ENCODE peak calls at places on chromosomes 6 and 20, in four cellular contexts. One of them, this sample, is unnamed.
A peak's percentile ranks its signal among the peaks of the same experiment; 100 is the strongest.

GRCh38 chr6:90068264-90068663 is 174.0 kb downstream of the GJA10 start:
- DNase-seq in K562: peak; percentile 60
- DNase-seq in H1: no peak
- DNase-seq in GM12878: no peak
- DNase-seq in this sample: no peak

GRCh38 chr20:25586877-25587276 is 1.5 kb upstream of the NINL start:
- DNase-seq in K562: no peak
- DNase-seq in H1: no peak
- DNase-seq in GM12878: no peak
- DNase-seq in this sample: no peak

GRCh38 chr20:42483694-42484303 is 705.9 kb downstream of the PTPRT start:
- DNase-seq in K562: peak; percentile 77
- DNase-seq in H1: peak; percentile 87
- DNase-seq in GM12878: no peak
- DNase-seq in this sample: peak; percentile 20

GRCh38 chr6:107491059-107491609 is 1.2 kb downstream of the SOBP start:
- DNase-seq in K562: no peak
- DNase-seq in H1: peak; percentile 79
- DNase-seq in GM12878: no peak
- DNase-seq in this sample: peak; percentile 78

GRCh38 chr6:22929228-22929627 is 359.9 kb downstream of the HDGFL1 start:
- DNase-seq in K562: no peak
- DNase-seq in H1: no peak
- DNase-seq in GM12878: no peak
- DNase-seq in this sample: no peak

GRCh38 chr6:43186019-43186418 is 4.0 kb downstream of the CUL9 start:
- DNase-seq in K562: no peak
- DNase-seq in H1: no peak
- DNase-seq in GM12878: no peak
- DNase-seq in this sample: no peak

GRCh38 chr6:3850451-3851203 is 1.5 kb downstream of the FAM50B start:
- DNase-seq in K562: no peak
- DNase-seq in H1: no peak
- DNase-seq in GM12878: peak; percentile 30
- DNase-seq in this sample: no peak

GRCh38 chr20:550611-551010 is 7.0 kb upstream of the CSNK2A1 start:
- DNase-seq in K562: no peak
- DNase-seq in H1: no peak
- DNase-seq in GM12878: no peak
- DNase-seq in this sample: no peak

GRCh38 chr6:12233693-12234551 is 56.2 kb upstream of the EDN1 start:
- DNase-seq in K562: peak; percentile 18
- DNase-seq in H1: no peak
- DNase-seq in GM12878: peak; percentile 66
- DNase-seq in this sample: peak; percentile 52

GRCh38 chr20:51529758-51530157 is 12.8 kb downstream of the NFATC2 start:
- DNase-seq in K562: no peak
- DNase-seq in H1: no peak
- DNase-seq in GM12878: no peak
- DNase-seq in this sample: no peak

GRCh38 chr20:51656726-51657260 is 111.4 kb downstream of the ATP9A start:
- DNase-seq in K562: no peak
- DNase-seq in H1: no peak
- DNase-seq in GM12878: no peak
- DNase-seq in this sample: no peak

GRCh38 chr20:50450961-50451752 is 59.0 kb upstream of the PTPN1 start:
- DNase-seq in K562: no peak
- DNase-seq in H1: peak; percentile 62
- DNase-seq in GM12878: peak; percentile 68
- DNase-seq in this sample: no peak

GRCh38 chr6:77926198-77926752 is 273.4 kb downstream of the MEI4 start:
- DNase-seq in K562: no peak
- DNase-seq in H1: no peak
- DNase-seq in GM12878: no peak
- DNase-seq in this sample: no peak

GRCh38 chr20:1331801-1332453 is 3.0 kb upstream of the SDCBP2 start:
- DNase-seq in K562: no peak
- DNase-seq in H1: peak; percentile 11
- DNase-seq in GM12878: no peak
- DNase-seq in this sample: no peak

GRCh38 chr20:58655328-58656094 is 4.4 kb downstream of the STX16 start:
- DNase-seq in K562: no peak
- DNase-seq in H1: no peak
- DNase-seq in GM12878: no peak
- DNase-seq in this sample: no peak

GRCh38 chr6:146289816-146290588 is 253.6 kb upstream of the RAB32 start:
- DNase-seq in K562: no peak
- DNase-seq in H1: no peak
- DNase-seq in GM12878: no peak
- DNase-seq in this sample: no peak

GRCh38 chr20:32534661-32535240 is 50.4 kb downstream of the NOL4L start:
- DNase-seq in K562: no peak
- DNase-seq in H1: no peak
- DNase-seq in GM12878: no peak
- DNase-seq in this sample: no peak

GRCh38 chr6:160996316-160996715 is 4.7 kb downstream of the MAP3K4 start:
- DNase-seq in K562: no peak
- DNase-seq in H1: no peak
- DNase-seq in GM12878: no peak
- DNase-seq in this sample: no peak

GRCh38 chr6:142842423-142843261 is 102.3 kb downstream of the HIVEP2 start:
- DNase-seq in K562: no peak
- DNase-seq in H1: no peak
- DNase-seq in GM12878: peak; percentile 97
- DNase-seq in this sample: peak; percentile 25

GRCh38 chr6:53984163-53984562 is 127.1 kb upstream of the MLIP start:
- DNase-seq in K562: no peak
- DNase-seq in H1: no peak
- DNase-seq in GM12878: no peak
- DNase-seq in this sample: no peak

GRCh38 chr20:42277203-42277602 is 659.0 kb upstream of the CHD6 start:
- DNase-seq in K562: no peak
- DNase-seq in H1: no peak
- DNase-seq in GM12878: no peak
- DNase-seq in this sample: peak; percentile 31

GRCh38 chr6:77030929-77031674 is 432.2 kb downstream of the HTR1B start:
- DNase-seq in K562: no peak
- DNase-seq in H1: no peak
- DNase-seq in GM12878: no peak
- DNase-seq in this sample: no peak

GRCh38 chr6:9007062-9007461 is 571.7 kb upstream of the SLC35B3 start:
- DNase-seq in K562: no peak
- DNase-seq in H1: no peak
- DNase-seq in GM12878: no peak
- DNase-seq in this sample: no peak

GRCh38 chr20:10863337-10864060 is 189.7 kb upstream of the JAG1 start:
- DNase-seq in K562: no peak
- DNase-seq in H1: no peak
- DNase-seq in GM12878: no peak
- DNase-seq in this sample: no peak

GRCh38 chr20:38373231-38373867 is 27.1 kb downstream of the LBP start:
- DNase-seq in K562: no peak
- DNase-seq in H1: no peak
- DNase-seq in GM12878: no peak
- DNase-seq in this sample: no peak

GRCh38 chr20:63778034-63778752 is 38.6 kb downstream of the SLC2A4RG start:
- DNase-seq in K562: no peak
- DNase-seq in H1: no peak
- DNase-seq in GM12878: no peak
- DNase-seq in this sample: no peak

GRCh38 chr6:111661541-111662041 is 55.9 kb upstream of the TRAF3IP2 start:
- DNase-seq in K562: no peak
- DNase-seq in H1: peak; percentile 67
- DNase-seq in GM12878: no peak
- DNase-seq in this sample: no peak

GRCh38 chr20:10611357-10611756 is 62.4 kb downstream of the JAG1 start:
- DNase-seq in K562: peak; percentile 16
- DNase-seq in H1: peak; percentile 77
- DNase-seq in GM12878: no peak
- DNase-seq in this sample: peak; percentile 38

GRCh38 chr6:166222631-166223030 is 55.0 kb upstream of the TBXT start:
- DNase-seq in K562: no peak
- DNase-seq in H1: no peak
- DNase-seq in GM12878: no peak
- DNase-seq in this sample: no peak
- TF ChIP-seq NRF1 in K562: no peak
- TF ChIP-seq NRF1 in H1: no peak
- TF ChIP-seq NRF1 in GM12878: no peak
- TF ChIP-seq NRF1 in this sample: no peak

GRCh38 chr6:140078552-140079126 is 704.2 kb upstream of the CITED2 start:
- DNase-seq in K562: no peak
- DNase-seq in H1: no peak
- DNase-seq in GM12878: no peak
- DNase-seq in this sample: no peak
- TF ChIP-seq NRF1 in K562: no peak
- TF ChIP-seq NRF1 in H1: no peak
- TF ChIP-seq NRF1 in GM12878: no peak
- TF ChIP-seq NRF1 in this sample: no peak

DNA sequence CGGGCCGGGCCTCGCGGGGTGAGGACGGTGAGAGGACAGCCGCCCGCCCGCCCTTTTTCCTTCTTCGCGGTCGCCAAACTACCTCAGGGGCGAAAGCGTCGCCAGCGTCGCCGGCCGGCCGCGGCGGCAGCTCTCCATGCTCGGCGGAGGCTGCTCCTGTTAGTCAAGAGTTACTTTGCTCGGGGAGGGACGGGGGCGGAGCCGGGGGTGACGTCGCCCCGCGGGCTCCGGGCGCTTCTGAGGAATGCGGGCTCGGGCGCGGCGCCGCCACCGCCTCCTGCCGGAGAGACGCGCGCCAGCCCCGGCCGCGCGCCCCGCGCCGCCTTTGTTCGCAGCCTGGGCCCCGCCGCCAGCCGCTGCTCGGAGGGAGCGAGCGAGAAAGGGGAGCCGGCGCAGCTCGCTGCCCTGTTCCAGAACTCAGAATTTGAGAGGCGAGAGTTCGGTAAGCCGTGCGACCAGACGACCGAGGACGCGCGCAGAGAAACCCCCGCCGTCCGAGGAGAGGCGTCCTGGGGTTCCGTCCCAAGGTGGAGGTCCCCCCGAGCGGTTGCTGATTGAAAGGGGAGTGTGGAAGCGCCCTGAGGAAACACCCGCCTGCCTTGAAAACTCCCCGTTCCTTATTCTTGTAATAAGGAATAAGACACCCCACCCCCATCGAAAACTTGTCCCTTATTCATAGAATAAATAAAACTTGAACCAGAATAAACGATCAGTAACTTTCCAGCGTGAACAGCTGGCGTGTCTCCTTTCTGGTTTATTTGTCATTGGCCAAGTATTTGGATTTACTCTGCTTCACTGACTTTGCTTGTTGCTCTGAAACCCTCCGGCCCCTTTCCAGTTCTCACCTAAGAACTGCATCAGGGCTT is at the start of gene PTPRK:
- DNase-seq in K562: peak; percentile 28
- DNase-seq in H1: peak; percentile 94
- DNase-seq in GM12878: no peak
- DNase-seq in this sample: peak; percentile 82
- TF ChIP-seq NRF1 in K562: peak; percentile 12
- TF ChIP-seq NRF1 in H1: no peak
- TF ChIP-seq NRF1 in GM12878: no peak
- TF ChIP-seq NRF1 in this sample: peak; percentile 7

DNA sequence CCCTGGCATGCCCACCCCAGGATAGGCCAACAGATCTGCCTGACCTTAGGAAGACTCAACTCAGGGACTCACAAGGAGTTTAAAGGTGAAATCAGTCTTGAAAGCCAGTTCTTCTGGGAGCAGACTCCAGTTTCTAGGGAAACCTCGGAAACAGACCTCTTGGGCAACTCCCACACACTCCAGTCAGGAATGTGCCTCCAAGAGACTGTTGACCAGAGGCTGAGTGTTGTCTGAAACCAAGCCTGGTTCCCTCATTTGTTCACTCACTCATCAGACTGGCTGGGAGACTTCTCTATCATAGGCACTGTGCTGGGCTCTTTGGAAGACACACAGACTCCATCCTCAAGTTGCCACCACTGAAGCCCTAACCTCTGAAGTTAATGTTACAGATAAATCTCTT is 1.8 kb downstream of the TREM1 start:
- DNase-seq in K562: no peak
- DNase-seq in H1: peak; percentile 35
- DNase-seq in GM12878: no peak
- DNase-seq in this sample: no peak
- TF ChIP-seq NRF1 in K562: no peak
- TF ChIP-seq NRF1 in H1: no peak
- TF ChIP-seq NRF1 in GM12878: no peak
- TF ChIP-seq NRF1 in this sample: no peak

GRCh38 chr6:57193177-57193576 is 21.1 kb downstream of the BAG2 start:
- DNase-seq in K562: no peak
- DNase-seq in H1: no peak
- DNase-seq in GM12878: no peak
- DNase-seq in this sample: no peak

GRCh38 chr6:57195457-57195856 is 23.3 kb downstream of the BAG2 start:
- DNase-seq in K562: no peak
- DNase-seq in H1: no peak
- DNase-seq in GM12878: no peak
- DNase-seq in this sample: no peak

DNA sequence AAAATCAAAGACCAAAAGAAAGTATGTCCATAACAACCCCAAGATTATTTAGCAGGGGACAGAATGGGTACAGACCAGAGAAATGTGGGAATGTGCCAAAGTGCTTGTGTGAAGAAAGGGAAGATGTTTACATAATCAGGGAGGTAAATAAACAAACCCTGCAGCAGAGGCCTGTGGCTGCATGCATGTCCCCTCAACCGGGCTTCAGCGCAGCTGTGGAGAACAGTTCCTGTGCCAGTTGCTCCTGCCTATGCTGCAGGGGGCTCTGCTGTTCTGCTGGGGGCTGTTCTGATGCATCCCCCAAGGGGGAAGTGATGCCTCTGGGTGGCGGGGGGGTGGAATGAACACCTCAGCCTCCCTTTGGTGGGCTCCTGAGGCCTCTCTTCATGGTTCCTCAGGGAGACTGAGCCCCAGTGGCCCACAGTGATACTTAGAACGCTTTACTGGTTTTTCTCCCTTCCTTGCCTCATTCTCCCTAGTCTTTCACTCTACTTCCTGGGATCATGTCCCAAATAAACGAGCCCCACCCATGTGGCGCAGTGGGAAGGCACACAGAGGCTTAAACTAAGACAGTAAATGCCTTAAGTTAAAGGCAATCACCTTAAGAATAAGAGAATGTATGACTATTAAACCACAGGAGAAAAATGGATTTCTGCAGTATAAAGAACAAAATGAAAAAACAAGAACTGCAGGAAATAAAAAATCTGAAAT is 23.0 kb downstream of the RAB23 start:
- DNase-seq in K562: no peak
- DNase-seq in H1: no peak
- DNase-seq in GM12878: no peak
- DNase-seq in this sample: no peak
- TF ChIP-seq NRF1 in K562: no peak
- TF ChIP-seq NRF1 in H1: no peak
- TF ChIP-seq NRF1 in GM12878: no peak
- TF ChIP-seq NRF1 in this sample: no peak